ENCODE peak calls at places on chromosomes 7 and 10, in five cellular contexts. C, O, I, F and L are unnamed samples.
A peak's percentile ranks its signal among the peaks of the same experiment; 100 is the strongest.

GRCh38 chr10:904403-904802 is 27.1 kb downstream of the LARP4B start:
- DNase-seq in C (no peak), O (no peak), I (no peak), F (no peak), L (no peak)

GRCh38 chr7:44431091-44431608 is 59.3 kb downstream of the NUDCD3 start:
- DNase-seq in C (peak; percentile 31), O (no peak), I (peak; percentile 60), F (no peak), L (peak; percentile 26)

GRCh38 chr7:43454936-43455518 is 127.9 kb upstream of the STK17A start:
- DNase-seq in C (peak; percentile 29), O (peak; percentile 63), I (no peak), F (peak; percentile 13), L (peak; percentile 46)

GRCh38 chr10:76306859-76307258 is 875.4 kb downstream of the LRMDA start:
- DNase-seq in C (no peak), O (no peak), I (no peak), F (no peak), L (no peak)

GRCh38 chr7:95993420-95993819 is 221.1 kb downstream of the DYNC1I1 start:
- DNase-seq in C (no peak), O (no peak), I (no peak), F (no peak), L (no peak)

GRCh38 chr7:131921016-131921415 is 364.6 kb upstream of the PODXL start:
- DNase-seq in C (no peak), O (no peak), I (no peak), F (no peak), L (no peak)

GRCh38 chr7:140691368-140692045 is 5.0 kb upstream of the NDUFB2 start:
- DNase-seq in C (no peak), O (no peak), I (no peak), F (no peak), L (no peak)

GRCh38 chr10:70494536-70494935 is 16.0 kb downstream of the PALD1 start:
- DNase-seq in C (no peak), O (no peak), I (no peak), F (no peak), L (no peak)

GRCh38 chr7:68461430-68461829 is 1136.8 kb upstream of the AUTS2 start:
- DNase-seq in C (no peak), O (no peak), I (no peak), F (no peak), L (no peak)

GRCh38 chr10:11879387-11880168 is 56.4 kb downstream of the PROSER2 start:
- DNase-seq in C (no peak), O (no peak), I (no peak), F (no peak), L (no peak)
- TF ChIP-seq SUZ12 in C (no peak), O (no peak), I (no peak), F (no peak), L (no peak)

GRCh38 chr10:31912898-31913847 is 15.5 kb downstream of the ARHGAP12 start:
- DNase-seq in C (peak; percentile 38), O (no peak), I (no peak), F (no peak), L (no peak)
- TF ChIP-seq SUZ12 in C (no peak), O (no peak), I (no peak), F (no peak), L (no peak)

DNA sequence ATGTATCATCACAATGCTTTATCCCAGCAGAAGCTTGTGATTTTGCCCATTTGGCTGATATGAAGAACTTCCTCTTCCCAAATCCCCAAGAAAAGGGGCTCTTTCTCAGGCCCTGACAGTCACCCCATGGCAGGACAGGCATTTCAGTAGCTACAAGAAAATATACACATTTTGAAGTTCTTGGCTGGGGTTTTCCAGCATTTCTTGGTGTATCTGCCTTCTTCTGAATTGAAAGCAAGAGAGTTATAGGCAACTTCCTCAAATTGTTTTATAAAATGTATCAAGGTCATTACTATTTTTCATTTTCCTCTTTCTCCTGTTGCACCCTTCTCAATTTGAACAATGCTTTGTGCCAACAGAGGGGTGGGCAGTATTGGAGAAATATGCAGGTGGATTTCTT is 63.3 kb upstream of the PDLIM1 start:
- DNase-seq in C (no peak), O (no peak), I (no peak), F (no peak), L (no peak)
- TF ChIP-seq SUZ12 in C (no peak), O (no peak), I (no peak), F (no peak), L (no peak)

DNA sequence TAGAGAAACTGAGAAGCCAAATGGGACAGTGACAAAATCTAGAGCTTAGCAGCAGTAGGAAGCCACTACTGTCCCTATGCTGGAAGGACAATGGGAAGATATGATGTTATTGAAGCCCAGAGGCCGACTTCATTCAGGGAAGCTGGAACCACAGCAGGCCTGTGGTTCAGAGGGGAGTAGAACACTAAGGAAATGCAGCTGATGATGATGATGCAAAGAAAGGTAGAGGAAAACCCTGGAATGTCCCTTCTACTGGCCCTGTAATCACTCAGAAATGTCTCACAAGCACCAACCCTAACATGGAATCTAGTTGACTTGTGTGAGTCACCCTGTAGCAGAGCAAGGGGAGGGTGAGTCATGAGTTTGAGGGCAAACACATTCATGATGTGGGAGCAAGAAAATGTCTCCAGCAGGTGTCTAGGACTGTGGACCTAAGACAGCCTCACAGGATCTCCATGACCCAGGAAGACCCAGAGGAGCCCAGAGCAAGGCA is 37.1 kb upstream of the LRRC17 start:
- DNase-seq in C (peak; percentile 82), O (peak; percentile 11), I (no peak), F (no peak), L (no peak)
- TF ChIP-seq SUZ12 in C (no peak), O (no peak), I (no peak), F (no peak), L (no peak)

GRCh38 chr7:107877731-107878382 is 13.1 kb upstream of the DLD start:
- DNase-seq in C (no peak), O (no peak), I (no peak), F (no peak), L (no peak)

GRCh38 chr7:107874097-107874496 is 16.9 kb upstream of the DLD start:
- DNase-seq in C (no peak), O (no peak), I (no peak), F (no peak), L (no peak)

GRCh38 chr7:107870427-107871000 is 20.5 kb upstream of the DLD start:
- DNase-seq in C (no peak), O (no peak), I (no peak), F (no peak), L (no peak)

GRCh38 chr7:107878636-107879035 is 12.3 kb upstream of the DLD start:
- DNase-seq in C (no peak), O (no peak), I (no peak), F (no peak), L (no peak)

GRCh38 chr7:107874605-107875446 is 16.2 kb upstream of the DLD start:
- DNase-seq in C (peak; percentile 63), O (peak; percentile 30), I (no peak), F (no peak), L (peak; percentile 64)
- TF ChIP-seq SUZ12 in C (no peak), O (no peak), I (no peak), F (no peak), L (no peak)

GRCh38 chr7:72063325-72063724 is 348.8 kb downstream of the CALN1 start:
- DNase-seq in C (no peak), O (no peak), I (no peak), F (no peak), L (no peak)

GRCh38 chr7:72064916-72065315 is 347.2 kb downstream of the CALN1 start:
- DNase-seq in C (no peak), O (no peak), I (no peak), F (no peak), L (no peak)

GRCh38 chr7:72072901-72073300 is 339.2 kb downstream of the CALN1 start:
- DNase-seq in C (no peak), O (no peak), I (no peak), F (no peak), L (no peak)

GRCh38 chr7:72069263-72069662 is 342.9 kb downstream of the CALN1 start:
- DNase-seq in C (no peak), O (peak; percentile 6), I (no peak), F (no peak), L (no peak)
- TF ChIP-seq SUZ12 in C (no peak), O (no peak), I (no peak), F (no peak), L (no peak)

GRCh38 chr7:73518470-73518869 is 3.6 kb downstream of the BAZ1B start:
- DNase-seq in C (no peak), O (no peak), I (no peak), F (no peak), L (no peak)

GRCh38 chr7:73520673-73521635 is 1.1 kb downstream of the BAZ1B start:
- DNase-seq in C (no peak), O (no peak), I (no peak), F (no peak), L (no peak)

GRCh38 chr7:73519867-73520672 is 2.0 kb downstream of the BAZ1B start:
- DNase-seq in C (peak; percentile 33), O (no peak), I (no peak), F (no peak), L (no peak)

GRCh38 chr7:73522081-73522818 is at the start of gene BAZ1B:
- DNase-seq in C (peak; percentile 95), O (peak; percentile 97), I (peak; percentile 98), F (peak; percentile 95), L (peak; percentile 95)

GRCh38 chr7:73521636-73522080 is 435 bp downstream of the BAZ1B start:
- DNase-seq in C (peak; percentile 13), O (no peak), I (peak; percentile 75), F (no peak), L (peak; percentile 69)
- TF ChIP-seq SUZ12 in C (no peak), O (no peak), I (no peak), F (no peak), L (no peak)

GRCh38 chr7:50308301-50309129 is 4.0 kb downstream of the IKZF1 start:
- DNase-seq in C (no peak), O (no peak), I (no peak), F (no peak), L (no peak)
- TF ChIP-seq SUZ12 in C (no peak), O (no peak), I (no peak), F (no peak), L (no peak)

GRCh38 chr7:76506081-76506440 is 4.3 kb upstream of the UPK3B start:
- DNase-seq in C (no peak), O (no peak), I (no peak), F (no peak), L (peak; percentile 3)

GRCh38 chr7:76512941-76513816 is 2.8 kb downstream of the UPK3B start:
- DNase-seq in C (peak; percentile 54), O (no peak), I (peak; percentile 65), F (no peak), L (peak; percentile 47)

GRCh38 chr7:76507723-76508406 is 2.5 kb upstream of the UPK3B start:
- DNase-seq in C (no peak), O (no peak), I (no peak), F (no peak), L (peak; percentile 3)

GRCh38 chr7:76513817-76514799 is 3.8 kb downstream of the UPK3B start:
- DNase-seq in C (no peak), O (no peak), I (no peak), F (no peak), L (peak; percentile 2)

GRCh38 chr7:76509931-76510877 is at the start of gene UPK3B:
- DNase-seq in C (no peak), O (no peak), I (peak; percentile 83), F (no peak), L (peak; percentile 10)
- TF ChIP-seq SUZ12 in C (no peak), O (no peak), I (no peak), F (no peak), L (no peak)